ENCODE peak calls at places on chromosomes 12 and 14, in six cellular contexts. G is left ventricle myocardium inferior, E is Peyer's patch, V is neural progenitor cell, F is IMR-90, N is cardiac muscle cell. A is an unnamed sample. For H3K4me1, the result is how much of the 10 kb centered on the place peaks cover.

GRCh38 chr14:90034156-90034555 is 27.6 kb upstream of the KCNK13 start:
- DNase-seq in G (no peak), E (no peak), V (no peak), F (no peak), N (no peak), A (no peak)

GRCh38 chr14:32594766-32595165 is 265.7 kb downstream of the AKAP6 start:
- DNase-seq in G (no peak), E (no peak), V (no peak), F (peak), N (peak), A (no peak)

GRCh38 chr14:102279688-102280348 is 25.1 kb downstream of the MOK start:
- DNase-seq in G (no peak), E (no peak), V (peak), F (peak), N (peak), A (no peak)

GRCh38 chr12:132861558-132861957 is 25.8 kb downstream of the CHFR start:
- DNase-seq in G (no peak), E (no peak), V (no peak), F (no peak), N (no peak), A (no peak)

GRCh38 chr12:116881325-116881866 is at the start of gene HRK:
- DNase-seq in G (no peak), E (no peak), V (no peak), F (no peak), N (peak), A (no peak)

GRCh38 chr12:54417712-54418440 is 1.2 kb downstream of the ITGA5 start:
- DNase-seq in G (no peak), E (no peak), V (peak), F (no peak), N (no peak), A (peak)

GRCh38 chr14:74636424-74637183 is 24.6 kb upstream of the LTBP2 start:
- DNase-seq in G (no peak), E (peak), V (no peak), F (no peak), N (no peak), A (no peak)

GRCh38 chr14:37384870-37385596 is 187.3 kb downstream of the MIPOL1 start:
- DNase-seq in G (no peak), E (no peak), V (no peak), F (no peak), N (no peak), A (no peak)

GRCh38 chr12:124916370-124917134 is 2.1 kb upstream of the UBC start:
- DNase-seq in G (peak), E (no peak), V (peak), F (peak), N (peak), A (peak)

GRCh38 chr12:63928305-63928704 is 83.8 kb downstream of the SRGAP1 start:
- DNase-seq in G (no peak), E (no peak), V (no peak), F (no peak), N (no peak), A (no peak)

GRCh38 chr12:63668028-63668799 is at the start of gene DPY19L2:
- DNase-seq in G (peak), E (peak), V (peak), F (peak), N (peak), A (peak)

GRCh38 chr12:13114251-13115052 is 11.0 kb upstream of the GSG1 start:
- DNase-seq in G (no peak), E (no peak), V (peak), F (no peak), N (peak), A (no peak)

GRCh38 chr12:121165316-121165715 is 32.6 kb downstream of the P2RX7 start:
- DNase-seq in G (no peak), E (no peak), V (no peak), F (no peak), N (peak), A (no peak)

GRCh38 chr14:90508536-90509254 is 111.9 kb downstream of the CALM1 start:
- DNase-seq in G (no peak), E (no peak), V (no peak), F (no peak), N (no peak), A (no peak)

GRCh38 chr12:85782711-85783110 is 53.5 kb downstream of the RASSF9 start:
- DNase-seq in G (no peak), E (no peak), V (no peak), F (no peak), N (no peak), A (no peak)

GRCh38 chr14:29805415-29806123 is 122.1 kb downstream of the PRKD1 start:
- DNase-seq in G (peak), E (no peak), V (no peak), F (peak), N (peak), A (peak)

GRCh38 chr12:106918746-106919145 is 37.0 kb upstream of the TMEM263 start:
- DNase-seq in G (no peak), E (no peak), V (peak), F (peak), N (peak), A (no peak)

GRCh38 chr12:26906024-26906423 is 31.8 kb downstream of the INTS13 start:
- DNase-seq in G (no peak), E (no peak), V (no peak), F (no peak), N (no peak), A (no peak)

GRCh38 chr14:97301931-97302559 is 504.9 kb downstream of the VRK1 start:
- DNase-seq in G (no peak), E (no peak), V (peak), F (no peak), N (no peak), A (no peak)

GRCh38 chr12:122363782-122364181 is 58.7 kb downstream of the CLIP1 start:
- DNase-seq in G (no peak), E (no peak), V (no peak), F (no peak), N (peak), A (no peak)

GRCh38 chr12:51388826-51389225 is 2.4 kb downstream of the GALNT6 start:
- DNase-seq in G (no peak), E (no peak), V (no peak), F (no peak), N (no peak), A (no peak)

GRCh38 chr12:105077435-105077834 is 6.8 kb downstream of the ALDH1L2 start:
- DNase-seq in G (no peak), E (no peak), V (no peak), F (no peak), N (peak), A (no peak)

GRCh38 chr12:57753938-57754337 is 965 bp upstream of the MARCHF9 start:
- DNase-seq in G (no peak), E (no peak), V (no peak), F (no peak), N (no peak), A (no peak)

GRCh38 chr12:131012279-131013069 is 58.8 kb downstream of the ADGRD1 start:
- DNase-seq in G (no peak), E (no peak), V (no peak), F (no peak), N (no peak), A (no peak)

GRCh38 chr12:67415473-67415872 is 146.3 kb downstream of the CAND1 start:
- DNase-seq in G (no peak), E (no peak), V (peak), F (peak), N (peak), A (no peak)

GRCh38 chr14:83247925-83248639 is 1714.4 kb upstream of the SEL1L start:
- DNase-seq in G (no peak), E (no peak), V (no peak), F (no peak), N (no peak), A (no peak)

GRCh38 chr12:89721291-89721987 is 12.8 kb upstream of the ATP2B1 start:
- DNase-seq in G (no peak), E (no peak), V (no peak), F (no peak), N (no peak), A (no peak)

GRCh38 chr12:100827901-100828520 is 33.4 kb downstream of the ANO4 start:
- DNase-seq in G (no peak), E (no peak), V (peak), F (peak), N (peak), A (no peak)

GRCh38 chr12:58459191-58459590 is 461.1 kb downstream of the LRIG3 start:
- DNase-seq in G (no peak), E (no peak), V (no peak), F (peak), N (peak), A (no peak)

GRCh38 chr14:104865631-104866441 is 768 bp downstream of the CEP170B start:
- DNase-seq in G (peak), E (peak), V (peak), F (peak), N (peak), A (peak)

GRCh38 chr12:28512876-28513275 is 322.6 kb downstream of the CCDC91 start:
- DNase-seq in G (no peak), E (no peak), V (no peak), F (peak), N (no peak), A (no peak)

GRCh38 chr12:27901959-27902358 is 70.6 kb downstream of the PTHLH start:
- DNase-seq in G (no peak), E (no peak), V (no peak), F (peak), N (peak), A (no peak)

GRCh38 chr12:128813883-128814282 is 9.9 kb downstream of the SLC15A4 start:
- DNase-seq in G (no peak), E (no peak), V (no peak), F (no peak), N (no peak), A (no peak)

GRCh38 chr12:22042981-22043669 is 2.9 kb upstream of the CMAS start:
- DNase-seq in G (no peak), E (no peak), V (no peak), F (peak), N (peak), A (no peak)

GRCh38 chr14:68548194-68549056 is 244.4 kb downstream of the ZFP36L1 start:
- DNase-seq in G (peak), E (no peak), V (peak), F (peak), N (peak), A (peak)

GRCh38 chr12:103908877-103909276 is 21.3 kb upstream of the HSP90B1 start:
- DNase-seq in G (no peak), E (no peak), V (no peak), F (peak), N (peak), A (no peak)

GRCh38 chr14:29521526-29522137 is 406.0 kb downstream of the PRKD1 start:
- DNase-seq in G (no peak), E (no peak), V (peak), F (peak), N (peak), A (no peak)

GRCh38 chr14:92670177-92670576 is 78.2 kb downstream of the LGMN start:
- DNase-seq in G (no peak), E (no peak), V (no peak), F (peak), N (peak), A (no peak)

GRCh38 chr14:94926176-94926575 is 156.3 kb upstream of the GSC start:
- DNase-seq in G (no peak), E (no peak), V (no peak), F (no peak), N (no peak), A (no peak)
- TF ChIP-seq CTCF in G (no peak), E (no peak), V (no peak), F (no peak), N (no peak), A (no peak)

GRCh38 chr12:6771091-6771495 is 1.2 kb upstream of the LAG3 start:
- DNase-seq in G (no peak), E (no peak), V (no peak), F (no peak), N (no peak), A (no peak)
- H3K4me1 ChIP-seq in G (under half), E (half or more), V (under half), F (under half), N (under half), A (under half)

GRCh38 chr12:38915783-38916182 is 10.4 kb upstream of the CPNE8 start:
- DNase-seq in G (no peak), E (no peak), V (no peak), F (no peak), N (no peak), A (no peak)

GRCh38 chr12:38919191-38919590 is 13.8 kb upstream of the CPNE8 start:
- DNase-seq in G (no peak), E (no peak), V (no peak), F (no peak), N (no peak), A (no peak)

GRCh38 chr12:38926501-38926900 is 21.1 kb upstream of the CPNE8 start:
- DNase-seq in G (no peak), E (no peak), V (no peak), F (no peak), N (no peak), A (no peak)

DNA sequence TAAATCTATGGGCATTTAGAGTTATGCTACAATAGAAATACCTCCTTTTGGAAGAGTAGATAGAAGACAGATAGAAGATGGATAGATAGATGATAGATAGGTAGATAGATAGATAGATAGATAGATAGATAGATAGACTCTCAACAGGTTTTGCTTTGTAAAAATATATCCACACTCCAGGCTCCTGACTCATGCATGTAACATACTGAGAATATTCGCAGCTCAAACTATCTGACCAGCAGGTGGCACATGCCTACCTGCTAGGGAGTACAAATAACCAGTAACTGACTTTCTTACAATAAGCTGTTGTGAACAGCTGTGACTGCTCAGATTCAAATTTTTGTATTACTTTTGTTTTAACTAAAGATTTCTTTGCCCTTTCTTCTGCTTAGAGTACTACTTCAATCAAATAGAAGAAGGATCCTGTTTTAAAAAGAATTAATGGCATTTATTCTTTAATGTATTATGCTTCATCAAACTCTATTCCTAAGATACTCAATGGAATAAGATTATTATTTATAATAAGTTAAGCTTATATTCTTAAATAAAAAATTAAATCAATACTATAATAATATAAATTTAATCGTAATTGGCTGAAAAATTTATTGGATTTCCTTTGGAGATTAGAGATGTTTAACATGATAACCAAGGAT is 15.8 kb upstream of the CPNE8 start:
- DNase-seq in G (peak), E (no peak), V (peak), F (no peak), N (peak), A (no peak)
- TF ChIP-seq CTCF in G (peak), E (peak), V (peak), F (no peak), N (peak), A (no peak)

GRCh38 chr14:61532818-61533217 is 162.5 kb upstream of the HIF1A start:
- DNase-seq in G (no peak), E (no peak), V (no peak), F (no peak), N (no peak), A (no peak)

GRCh38 chr14:61531741-61532505 is 163.4 kb upstream of the HIF1A start:
- DNase-seq in G (no peak), E (no peak), V (no peak), F (peak), N (no peak), A (no peak)

GRCh38 chr14:61530296-61530695 is 165.0 kb upstream of the HIF1A start:
- DNase-seq in G (no peak), E (no peak), V (no peak), F (no peak), N (no peak), A (no peak)

GRCh38 chr14:61528591-61529021 is 166.7 kb upstream of the HIF1A start:
- DNase-seq in G (no peak), E (no peak), V (no peak), F (peak), N (peak), A (no peak)

DNA sequence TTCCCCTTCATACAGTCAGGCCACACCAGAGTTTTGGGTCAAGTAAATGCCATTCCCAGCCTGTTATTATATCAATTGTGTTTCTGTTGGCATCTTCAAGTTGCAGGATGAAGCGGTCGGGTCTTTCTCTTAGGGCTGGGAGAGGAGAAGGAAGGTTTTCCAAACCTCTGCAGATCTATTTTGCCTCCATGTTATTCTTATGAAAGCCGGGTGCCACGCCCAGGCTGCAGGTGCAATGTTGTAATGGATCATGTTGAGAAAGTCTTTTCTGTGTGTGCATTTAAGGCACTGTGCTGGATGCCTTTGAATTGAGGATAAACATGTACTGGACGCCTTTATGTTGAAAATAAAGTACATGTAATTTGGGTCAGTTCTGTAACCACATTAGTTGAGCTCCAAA is 164.4 kb upstream of the HIF1A start:
- DNase-seq in G (no peak), E (no peak), V (no peak), F (no peak), N (no peak), A (no peak)
- H3K4me1 ChIP-seq in G (half or more), E (half or more), V (under half), F (under half), N (under half), A (under half)

DNA sequence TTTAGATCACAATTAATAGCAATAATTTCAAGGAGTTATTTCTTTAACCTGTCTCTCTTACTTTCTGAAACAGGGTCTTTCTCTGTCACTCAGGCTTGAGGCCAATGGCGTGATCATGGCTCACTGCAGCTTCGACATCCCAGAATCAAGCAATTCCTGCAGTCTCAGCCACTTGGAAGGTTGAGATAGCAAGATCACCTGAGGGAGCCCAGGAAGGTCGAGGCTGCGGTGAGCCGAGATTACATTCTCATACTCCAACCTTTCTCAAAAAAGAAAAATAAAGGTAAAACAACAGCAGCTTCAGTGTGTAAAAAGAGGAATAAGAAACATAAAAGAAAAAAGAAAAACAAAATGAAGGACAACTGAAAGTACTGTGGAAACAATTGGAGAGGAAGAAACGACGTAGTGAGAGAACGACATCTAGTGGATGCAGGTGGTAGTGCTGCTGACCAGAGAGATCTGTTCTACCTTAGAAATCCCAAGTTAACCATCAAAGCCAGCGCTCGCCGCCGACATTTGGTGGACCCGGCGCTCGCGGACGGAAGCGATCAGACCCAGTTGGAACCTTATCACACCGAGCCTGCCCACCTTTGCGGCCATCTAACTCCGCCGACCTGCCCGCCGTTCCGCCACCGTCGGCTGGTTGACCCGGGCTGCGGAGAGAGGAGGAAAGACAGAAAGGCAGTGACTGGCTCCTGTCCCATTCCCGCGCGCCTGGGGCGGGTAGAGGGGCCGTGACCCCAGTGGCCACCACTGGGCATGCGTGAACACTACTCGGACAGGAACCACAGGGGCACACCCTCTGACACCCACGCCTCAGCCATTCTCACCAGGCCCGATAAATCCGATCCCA is 196.1 kb downstream of the ALG10 start:
- DNase-seq in G (peak), E (no peak), V (peak), F (peak), N (peak), A (peak)
- TF ChIP-seq CTCF in G (peak), E (peak), V (peak), F (peak), N (peak), A (peak)

GRCh38 chr12:68630598-68630997 is 19.9 kb downstream of the RAP1B start:
- DNase-seq in G (no peak), E (no peak), V (no peak), F (no peak), N (no peak), A (no peak)

GRCh38 chr12:68630050-68630449 is 19.4 kb downstream of the RAP1B start:
- DNase-seq in G (no peak), E (no peak), V (no peak), F (no peak), N (no peak), A (no peak)

GRCh38 chr12:68628698-68629097 is 18.0 kb downstream of the RAP1B start:
- DNase-seq in G (no peak), E (no peak), V (no peak), F (no peak), N (no peak), A (no peak)

GRCh38 chr12:68624933-68625332 is 14.2 kb downstream of the RAP1B start:
- DNase-seq in G (no peak), E (no peak), V (no peak), F (no peak), N (no peak), A (no peak)

GRCh38 chr12:68627673-68628319 is 17.1 kb downstream of the RAP1B start:
- DNase-seq in G (no peak), E (no peak), V (no peak), F (no peak), N (no peak), A (no peak)
- H3K4me1 ChIP-seq in G (half or more), E (under half), V (under half), F (under half), N (under half), A (under half)